ENCODE peak calls at places on chromosomes 5 and 9, in six cellular contexts. Q is cardiac muscle cell, D is tibial nerve, P is Peyer's patch, Y is fibroblast of lung, K is lower leg skin. G is an unnamed sample.

GRCh38 chr9:112809351-112809848 is 58.8 kb downstream of the SNX30 start:
- DNase-seq in D (no peak), P (peak; percentile 28), K (no peak), Q (no peak), Y (no peak), G (no peak)

GRCh38 chr9:127139775-127140174 is 17.3 kb upstream of the ANGPTL2 start:
- DNase-seq in D (no peak), Q (no peak), P (no peak), Y (no peak), K (peak; percentile 26), G (peak; percentile 62)

GRCh38 chr9:128098936-128099931 is 28.3 kb downstream of the PTGES2 start:
- DNase-seq in K (no peak), Q (no peak), P (no peak), D (peak; percentile 30), Y (peak; percentile 66), G (no peak)

GRCh38 chr5:74477761-74478160 is 162.8 kb downstream of the ENC1 start:
- DNase-seq in Y (no peak), Q (no peak), D (no peak), K (no peak), P (no peak), G (no peak)

GRCh38 chr5:178818094-178818493 is 41.7 kb upstream of the ZNF354B start:
- DNase-seq in K (no peak), Q (no peak), D (no peak), Y (no peak), P (no peak), G (no peak)

GRCh38 chr9:292915-293314 is 78.2 kb downstream of the DOCK8 start:
- DNase-seq in D (no peak), P (no peak), Q (no peak), Y (no peak), K (no peak), G (no peak)

GRCh38 chr9:35658894-35659220 is 765 bp downstream of the CCDC107 start:
- DNase-seq in Q (no peak), P (no peak), D (no peak), K (no peak), Y (peak; percentile 70), G (no peak)

GRCh38 chr9:81462759-81463158 is 226.6 kb downstream of the TLE1 start:
- DNase-seq in Q (no peak), Y (peak; percentile 39), P (no peak), K (no peak), D (no peak), G (no peak)

GRCh38 chr9:136389396-136389795 is 10.6 kb downstream of the SNAPC4 start:
- DNase-seq in K (no peak), D (no peak), P (no peak), Y (no peak), Q (no peak), G (no peak)

GRCh38 chr9:108816037-108816436 is 39.7 kb downstream of the ACTL7B start:
- DNase-seq in D (no peak), K (no peak), Q (no peak), Y (no peak), P (peak; percentile 39), G (no peak)

GRCh38 chr9:94821098-94821930 is 94.8 kb downstream of the AOPEP start:
- DNase-seq in P (no peak), D (no peak), Q (no peak), K (no peak), Y (no peak), G (no peak)

GRCh38 chr5:54689411-54690251 is 172.1 kb downstream of the SNX18 start:
- DNase-seq in D (no peak), K (no peak), P (no peak), Y (peak; percentile 68), Q (no peak), G (no peak)

GRCh38 chr9:114264806-114265550 is 57.9 kb upstream of the ORM1 start:
- DNase-seq in K (no peak), P (no peak), D (no peak), Q (no peak), Y (no peak), G (no peak)

GRCh38 chr5:76114192-76114795 is 31.1 kb downstream of the SV2C start:
- DNase-seq in D (no peak), P (no peak), Q (no peak), Y (no peak), K (no peak), G (no peak)

GRCh38 chr5:33509036-33509435 is 68.3 kb downstream of the TARS1 start:
- DNase-seq in K (no peak), Q (no peak), P (no peak), D (no peak), Y (peak; percentile 45), G (no peak)

GRCh38 chr9:133618726-133619125 is 9.5 kb upstream of the FAM163B start:
- DNase-seq in K (no peak), D (no peak), P (no peak), Q (no peak), Y (no peak), G (no peak)

DNA sequence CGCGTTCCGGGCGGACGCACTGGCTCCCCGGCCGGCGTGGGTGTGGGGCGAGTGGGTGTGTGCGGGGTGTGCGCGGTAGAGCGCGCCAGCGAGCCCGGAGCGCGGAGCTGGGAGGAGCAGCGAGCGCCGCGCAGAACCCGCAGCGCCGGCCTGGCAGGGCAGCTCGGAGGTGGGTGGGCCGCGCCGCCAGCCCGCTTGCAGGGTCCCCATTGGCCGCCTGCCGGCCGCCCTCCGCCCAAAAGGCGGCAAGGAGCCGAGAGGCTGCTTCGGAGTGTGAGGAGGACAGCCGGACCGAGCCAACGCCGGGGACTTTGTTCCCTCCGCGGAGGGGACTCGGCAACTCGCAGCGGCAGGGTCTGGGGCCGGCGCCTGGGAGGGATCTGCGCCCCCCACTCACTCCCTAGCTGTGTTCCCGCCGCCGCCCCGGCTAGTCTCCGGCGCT is at the start of gene DAPK1:
- DNase-seq in Y (peak; percentile 60), K (peak; percentile 90), P (no peak), Q (peak; percentile 91), D (peak; percentile 40), G (peak; percentile 91)
- TF ChIP-seq CTCF in Y (no peak), K (no peak), P (no peak), Q (no peak), D (no peak), G (peak; percentile 45)

DNA sequence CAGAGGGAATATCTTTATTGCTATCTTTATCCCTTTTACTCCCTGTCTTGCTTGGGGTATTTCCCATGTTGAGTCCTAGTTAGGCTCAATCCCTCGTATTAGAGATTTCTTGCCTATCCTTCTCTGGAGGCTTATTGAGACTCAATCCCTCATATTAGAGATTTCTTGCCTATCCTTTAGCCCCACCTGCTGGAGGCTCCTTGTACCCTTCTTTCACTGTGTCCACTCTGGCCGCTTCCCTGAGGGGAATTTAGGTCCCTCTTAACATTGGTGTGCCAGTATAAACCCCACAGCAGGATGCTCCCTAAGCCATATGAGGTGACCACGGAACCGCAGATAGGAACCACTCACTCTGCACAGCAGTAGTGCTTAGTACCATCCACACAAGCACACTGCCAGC is 110.7 kb upstream of the MAMDC2 start:
- DNase-seq in Y (no peak), Q (no peak), P (no peak), K (no peak), D (no peak), G (no peak)
- TF ChIP-seq CTCF in Y (no peak), Q (peak; percentile 21), P (no peak), K (no peak), D (no peak), G (no peak)

DNA sequence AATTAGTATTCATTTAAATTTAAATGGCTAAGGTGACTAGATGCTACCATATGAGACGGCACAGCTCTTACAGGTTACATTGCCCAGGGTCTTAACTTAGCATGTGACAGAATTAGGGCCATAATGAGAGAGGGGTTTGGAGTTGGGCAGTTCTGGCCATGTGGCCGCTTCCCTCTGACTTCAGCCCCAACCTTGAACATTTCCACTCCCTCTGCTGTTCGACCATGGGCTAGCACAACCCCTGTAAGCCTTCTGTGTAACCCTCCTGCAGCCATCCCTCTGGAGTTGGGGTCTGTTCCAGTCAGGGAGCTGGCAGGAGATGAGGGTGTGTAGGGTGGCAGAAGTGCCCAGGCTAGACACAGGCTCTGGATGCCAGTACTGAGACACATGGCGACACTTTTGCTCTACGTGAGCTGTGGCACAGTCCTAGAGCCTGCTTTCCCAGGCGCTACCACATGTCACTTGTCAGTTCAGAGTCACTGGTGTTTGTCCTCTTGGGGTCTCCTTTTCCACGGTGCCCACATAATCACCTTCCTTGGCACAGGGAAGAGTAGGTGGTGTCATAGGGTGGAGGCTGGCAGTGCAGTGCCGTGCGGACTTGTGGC is 128.7 kb upstream of the PITX1 start:
- DNase-seq in D (no peak), K (peak; percentile 76), Q (no peak), Y (no peak), P (no peak), G (peak; percentile 51)
- TF ChIP-seq CTCF in D (no peak), K (no peak), Q (no peak), Y (peak; percentile 21), P (no peak), G (no peak)

DNA sequence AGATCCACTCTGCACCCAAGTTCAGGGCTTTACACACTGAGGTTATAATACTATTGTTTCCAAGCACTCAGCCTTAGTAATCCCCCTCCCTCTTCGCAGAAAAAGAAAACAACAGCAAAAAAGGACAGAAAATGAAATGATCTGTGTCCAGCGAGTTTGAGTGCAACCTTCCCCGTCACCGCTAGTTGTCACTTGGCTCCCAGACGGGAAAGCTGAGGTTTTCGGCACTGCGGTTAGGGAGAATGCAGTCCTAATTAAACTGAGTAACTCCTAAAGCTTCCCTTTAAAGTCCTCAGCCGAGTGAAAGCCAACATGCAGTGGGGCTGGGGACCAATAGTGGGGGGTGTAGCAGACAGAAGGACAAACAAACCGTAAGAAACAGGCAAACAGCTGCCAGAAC is 786 bp downstream of the GLRA1 start:
- DNase-seq in P (no peak), D (no peak), K (no peak), Y (no peak), Q (peak; percentile 40), G (no peak)
- TF ChIP-seq CTCF in P (no peak), D (no peak), K (no peak), Y (no peak), Q (peak; percentile 39), G (no peak)

GRCh38 chr5:14581891-14582796 is 552 bp downstream of the OTULINL start:
- DNase-seq in K (peak; percentile 92), Y (peak; percentile 21), Q (peak; percentile 58), P (peak; percentile 69), D (peak; percentile 23), G (no peak)
- TF ChIP-seq CTCF in K (no peak), Y (no peak), Q (peak; percentile 25), P (no peak), D (no peak), G (peak; percentile 20)

DNA sequence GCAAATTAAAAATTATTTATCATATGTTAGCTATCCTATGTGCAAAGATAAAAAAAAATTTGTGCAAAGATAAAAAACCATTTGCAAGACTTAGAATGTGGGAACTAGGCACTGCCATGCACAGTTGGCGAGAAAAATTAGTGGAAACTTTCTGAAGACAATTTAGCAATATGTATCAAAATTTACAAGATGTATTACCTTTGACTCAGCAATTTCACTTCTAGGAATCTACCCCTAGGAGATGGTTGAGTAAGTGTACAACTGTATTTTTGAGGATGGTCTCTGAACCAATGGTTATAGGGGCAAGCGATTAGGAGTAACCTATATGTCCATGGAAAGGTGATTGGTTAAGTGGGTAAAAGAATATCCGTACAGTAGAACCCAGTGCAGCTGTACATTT is 88.9 kb downstream of the FGF1 start:
- DNase-seq in Q (no peak), K (no peak), Y (no peak), D (no peak), P (no peak), G (no peak)
- TF ChIP-seq CTCF in Q (no peak), K (no peak), Y (no peak), D (no peak), P (no peak), G (no peak)